ENCODE peak calls at places on chromosomes 7 and 10, in four cellular contexts. E is IMR-90, X is Peyer's patch, B is esophagus muscularis mucosa. C is an unnamed sample.

GRCh38 chr10:130018253-130018652 is 54.2 kb upstream of the EBF3 start:
- DNase-seq in E (peak), X (no peak), B (peak), C (no peak)

GRCh38 chr10:94046152-94046551 is 52.4 kb downstream of the PLCE1 start:
- DNase-seq in E (no peak), X (no peak), B (no peak), C (no peak)

GRCh38 chr10:8800426-8800825 is 745.9 kb downstream of the GATA3 start:
- DNase-seq in E (no peak), X (no peak), B (no peak), C (no peak)

GRCh38 chr10:110074986-110075664 is 67.3 kb downstream of the ADD3 start:
- DNase-seq in E (peak), X (no peak), B (no peak), C (no peak)

GRCh38 chr7:127151379-127151778 is 101.4 kb downstream of the GRM8 start:
- DNase-seq in E (no peak), X (no peak), B (no peak), C (no peak)

GRCh38 chr10:1654811-1655356 is 82.4 kb downstream of the ADARB2 start:
- DNase-seq in E (no peak), X (no peak), B (no peak), C (no peak)

GRCh38 chr7:158664406-158664805 is 40.2 kb downstream of the NCAPG2 start:
- DNase-seq in E (no peak), X (no peak), B (peak), C (no peak)

GRCh38 chr10:68471063-68471585 is 649 bp downstream of the DNA2 start:
- DNase-seq in E (no peak), X (no peak), B (no peak), C (no peak)

GRCh38 chr7:17474724-17475344 is 176.4 kb downstream of the AHR start:
- DNase-seq in E (no peak), X (no peak), B (no peak), C (peak)

GRCh38 chr10:86727459-86727858 is 29.0 kb upstream of the BMPR1A start:
- DNase-seq in E (no peak), X (no peak), B (no peak), C (no peak)

GRCh38 chr7:41058986-41059741 is 643.7 kb downstream of the INHBA start:
- DNase-seq in E (peak), X (no peak), B (no peak), C (no peak)

GRCh38 chr7:134758981-134759380 is 20.5 kb upstream of the CALD1 start:
- DNase-seq in E (no peak), X (no peak), B (no peak), C (no peak)

GRCh38 chr7:36639826-36640225 is 84.5 kb downstream of the AOAH start:
- DNase-seq in E (no peak), X (no peak), B (no peak), C (no peak)

GRCh38 chr10:112716924-112717348 is 233.1 kb upstream of the TCF7L2 start:
- DNase-seq in E (peak), X (no peak), B (peak), C (no peak)

GRCh38 chr10:44963772-44964633 is 4.4 kb downstream of the RASSF4 start:
- DNase-seq in E (no peak), X (peak), B (no peak), C (peak)

GRCh38 chr7:101555921-101556275 is 73.2 kb downstream of the MYL10 start:
- DNase-seq in E (no peak), X (no peak), B (no peak), C (no peak)

GRCh38 chr10:25627606-25628005 is 306.4 kb upstream of the MYO3A start:
- DNase-seq in E (no peak), X (no peak), B (no peak), C (no peak)

GRCh38 chr7:34341331-34341730 is 316.7 kb upstream of the NPSR1 start:
- DNase-seq in E (no peak), X (no peak), B (no peak), C (no peak)

GRCh38 chr10:69439813-69440506 is 11.3 kb upstream of the TSPAN15 start:
- DNase-seq in E (no peak), X (no peak), B (no peak), C (no peak)

GRCh38 chr7:106217089-106217542 is 67.7 kb downstream of the NAMPT start:
- DNase-seq in E (peak), X (peak), B (peak), C (peak)

GRCh38 chr10:114163062-114163861 is 10.7 kb downstream of the CCDC186 start:
- DNase-seq in E (no peak), X (no peak), B (no peak), C (no peak)

GRCh38 chr10:100970076-100970913 is 991 bp downstream of the SEMA4G start:
- DNase-seq in E (no peak), X (peak), B (peak), C (peak)

GRCh38 chr10:498760-499435 is 190.6 kb downstream of the DIP2C start:
- DNase-seq in E (no peak), X (peak), B (no peak), C (no peak)

GRCh38 chr7:80977751-80978150 is 58.9 kb upstream of the SEMA3C start:
- DNase-seq in E (no peak), X (no peak), B (no peak), C (no peak)

GRCh38 chr10:127977368-127978009 is 70.6 kb downstream of the PTPRE start:
- DNase-seq in E (peak), X (no peak), B (no peak), C (peak)

GRCh38 chr7:16739863-16740622 is 13.5 kb upstream of the TSPAN13 start:
- DNase-seq in E (peak), X (no peak), B (no peak), C (peak)

GRCh38 chr10:88428442-88428841 is 154.7 kb downstream of the RNLS start:
- DNase-seq in E (no peak), X (no peak), B (no peak), C (no peak)

GRCh38 chr7:96233084-96233483 is 88.8 kb downstream of the SLC25A13 start:
- DNase-seq in E (no peak), X (no peak), B (no peak), C (no peak)

GRCh38 chr7:114922652-114923402 is 933 bp downstream of the MDFIC start:
- DNase-seq in E (peak), X (peak), B (no peak), C (peak)

GRCh38 chr10:78299861-78300453 is 266.3 kb downstream of the RPS24 start:
- DNase-seq in E (no peak), X (no peak), B (no peak), C (peak)

GRCh38 chr7:41134242-41134872 is 568.5 kb downstream of the INHBA start:
- DNase-seq in E (peak), X (no peak), B (no peak), C (no peak)

GRCh38 chr7:96508371-96508770 is 186.5 kb upstream of the SLC25A13 start:
- DNase-seq in E (no peak), X (no peak), B (no peak), C (no peak)

GRCh38 chr7:81600608-81601007 is 169.2 kb downstream of the HGF start:
- DNase-seq in E (peak), X (no peak), B (no peak), C (no peak)

GRCh38 chr7:251446-252175 is 38.4 kb upstream of the FOXL3 start:
- DNase-seq in E (no peak), X (no peak), B (no peak), C (no peak)

GRCh38 chr7:46781901-46782439 is 799.9 kb downstream of the TNS3 start:
- DNase-seq in E (no peak), X (no peak), B (no peak), C (no peak)

GRCh38 chr7:141362580-141363435 is 188.4 kb upstream of the AGK start:
- DNase-seq in E (peak), X (no peak), B (no peak), C (no peak)

GRCh38 chr10:72331575-72332422 is 22.9 kb downstream of the DNAJB12 start:
- DNase-seq in E (peak), X (peak), B (peak), C (peak)
- TF ChIP-seq POLR2A in E (no peak), X (peak), B (no peak), C (no peak)

DNA sequence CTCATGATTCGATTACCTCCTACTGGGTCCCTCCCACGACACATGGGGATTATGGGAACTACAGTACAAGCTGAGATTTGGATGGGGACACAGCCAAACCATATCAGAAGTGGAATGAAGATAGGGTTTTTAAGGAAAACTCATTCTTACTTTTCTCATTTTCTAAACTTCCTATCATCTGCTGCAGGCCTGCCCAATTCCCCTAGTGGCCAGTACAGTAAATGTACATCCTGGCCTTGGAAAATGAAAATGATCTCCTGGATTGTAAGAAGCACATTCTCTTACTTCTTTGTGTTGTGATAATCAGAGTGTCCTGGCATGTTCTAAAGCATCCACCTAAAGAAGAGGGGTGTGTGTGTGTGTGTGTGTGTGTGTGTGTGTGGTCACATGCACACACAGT is 421.7 kb downstream of the LRMDA start:
- DNase-seq in E (no peak), X (no peak), B (peak), C (no peak)
- TF ChIP-seq CTCF in E (no peak), X (no peak), B (peak), C (peak)

DNA sequence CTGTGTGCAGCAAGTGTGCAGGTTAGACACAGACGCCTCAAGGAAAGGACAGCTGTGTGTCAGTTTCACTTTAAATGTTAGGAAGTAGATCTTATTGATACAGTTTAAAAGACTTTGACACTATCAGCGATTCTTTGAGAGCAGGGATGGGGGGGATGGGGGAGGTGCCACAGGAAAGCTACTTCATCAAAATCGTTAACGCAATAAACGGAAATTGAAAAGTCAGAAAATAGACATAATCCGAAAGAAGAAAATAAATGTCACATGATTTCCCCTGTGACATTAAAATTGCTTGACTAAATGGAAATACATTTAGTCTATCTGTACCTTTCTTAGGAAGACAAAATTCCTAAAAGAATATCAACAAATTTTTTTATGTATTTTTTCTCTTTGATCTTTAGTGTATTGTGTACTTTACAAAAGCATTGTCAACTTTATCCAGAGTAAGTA is 476 bp upstream of the ZNF33B start:
- DNase-seq in E (no peak), X (no peak), B (no peak), C (no peak)
- TF ChIP-seq POLR2A in E (no peak), X (no peak), B (no peak), C (no peak)

DNA sequence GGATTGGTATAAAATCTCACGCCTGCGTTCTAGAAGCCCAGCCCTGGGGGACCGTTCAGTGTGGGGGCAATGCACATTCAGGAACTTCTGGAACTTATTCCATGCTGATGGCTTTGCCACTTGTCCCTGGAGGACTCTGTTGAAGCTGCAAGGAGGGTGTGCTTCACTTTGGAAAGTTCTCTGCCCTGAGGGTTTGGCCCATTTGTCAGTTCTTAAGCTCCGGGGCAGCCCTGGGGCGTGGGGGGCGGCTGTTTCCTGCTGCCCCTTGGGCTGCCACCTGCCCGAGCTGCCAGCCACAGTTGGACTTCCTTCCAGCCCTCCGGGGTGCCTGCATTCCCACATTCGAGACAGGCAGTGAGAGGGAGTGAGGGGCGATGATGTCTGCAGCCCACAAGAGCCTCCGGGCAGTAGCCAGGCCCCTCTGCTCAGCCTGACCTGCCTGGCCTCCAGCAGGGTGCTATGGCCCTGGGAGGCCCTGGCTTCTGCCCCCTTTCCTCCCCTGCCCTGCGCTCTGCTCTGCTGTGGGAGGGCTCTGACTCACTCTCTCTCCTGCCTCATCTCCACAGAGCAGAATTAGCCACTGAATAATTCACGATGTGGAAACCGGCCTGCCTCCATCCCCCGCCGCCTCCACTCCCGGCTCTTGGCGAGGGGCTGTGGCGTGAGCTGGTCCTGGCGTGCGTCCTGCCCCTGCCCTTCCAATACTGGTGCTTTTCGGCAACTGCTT is 1.9 kb downstream of the TTYH3 start:
- DNase-seq in E (peak), X (no peak), B (no peak), C (peak)
- TF ChIP-seq CTCF in E (no peak), X (no peak), B (no peak), C (no peak)

C was measured in testis.